ENCODE peak calls at places on chromosomes 12 and 14, in nine cellular contexts. H, Z, D, E, X, L, U, C and V are unnamed samples.

GRCh38 chr12:67414011-67414715 is 145.0 kb downstream of the CAND1 start:
- DNase-seq in L (no peak), D (no peak), Z (no peak), U (no peak), E (no peak), X (no peak), C (no peak), H (no peak), V (no peak)

GRCh38 chr12:122902854-122903703 is 7.2 kb upstream of the VPS37B start:
- DNase-seq in Z (no peak), X (no peak), D (no peak), C (no peak), E (no peak), L (no peak), U (no peak), H (no peak), V (no peak)

GRCh38 chr14:101035466-101036225 is 132.1 kb upstream of the RTL1 start:
- DNase-seq in L (no peak), E (no peak), H (no peak), U (no peak), C (no peak), X (no peak), Z (no peak), D (no peak), V (no peak)

GRCh38 chr14:29584992-29585391 is 342.7 kb downstream of the PRKD1 start:
- DNase-seq in U (peak; percentile 21), Z (no peak), L (no peak), X (peak; percentile 3), D (no peak), H (peak; percentile 85), C (peak; percentile 86), E (no peak), V (peak; percentile 47)

GRCh38 chr12:70883855-70884254 is 36.7 kb downstream of the PTPRR start:
- DNase-seq in U (no peak), X (no peak), H (no peak), Z (no peak), L (no peak), E (no peak), D (no peak), C (no peak), V (no peak)

GRCh38 chr12:120397827-120398563 is 29.0 kb upstream of the MSI1 start:
- DNase-seq in C (no peak), L (no peak), D (no peak), X (no peak), H (peak; percentile 50), E (no peak), Z (no peak), U (peak; percentile 64), V (no peak)

GRCh38 chr14:20215196-20215595 is 8.3 kb upstream of the OR11H6 start:
- DNase-seq in Z (no peak), L (no peak), U (no peak), H (no peak), E (no peak), X (no peak), D (no peak), C (no peak), V (no peak)

GRCh38 chr12:86662464-86662863 is 406.3 kb upstream of the MGAT4C start:
- DNase-seq in Z (no peak), X (no peak), U (no peak), L (no peak), D (no peak), H (no peak), E (no peak), C (no peak), V (no peak)

GRCh38 chr12:52079576-52080402 is at the start of gene SMIM41:
- DNase-seq in X (no peak), H (no peak), C (no peak), U (no peak), E (no peak), D (no peak), Z (no peak), L (no peak), V (no peak)